ENCODE peak calls at places on chromosomes 13 and 19, in five cellular contexts. Y, Z, N, W and B are unnamed samples.

GRCh38 chr19:14629557-14629956 is 45.1 kb downstream of the ADGRE3 start:
- DNase-seq in Z (no peak), N (no peak), Y (no peak), W (no peak), B (no peak)

GRCh38 chr13:30623392-30623791 is 5.7 kb downstream of the USPL1 start:
- DNase-seq in N (no peak), Z (no peak), W (no peak), Y (no peak), B (no peak)

GRCh38 chr13:66532146-66532545 is 698.0 kb downstream of the PCDH9 start:
- DNase-seq in Z (no peak), W (no peak), N (no peak), Y (no peak), B (no peak)

GRCh38 chr13:83879431-83880171 is 2.7 kb downstream of the SLITRK1 start:
- DNase-seq in N (peak), W (no peak), Z (no peak), Y (no peak), B (no peak)

GRCh38 chr13:101691326-101691725 is 238.9 kb downstream of the ITGBL1 start:
- DNase-seq in N (no peak), W (no peak), Y (no peak), Z (no peak), B (no peak)

GRCh38 chr13:66296328-66296727 is 933.8 kb downstream of the PCDH9 start:
- DNase-seq in N (no peak), W (no peak), Y (no peak), Z (no peak), B (no peak)

GRCh38 chr19:16202320-16203255 is 4.9 kb downstream of the AP1M1 start:
- DNase-seq in N (no peak), W (no peak), Z (no peak), Y (no peak), B (no peak)

GRCh38 chr19:16078311-16078758 is 2.0 kb downstream of the TPM4 start:
- DNase-seq in N (no peak), Y (no peak), Z (no peak), W (no peak), B (no peak)

GRCh38 chr13:50386527-50387123 is 371.4 kb downstream of the KCNRG start:
- DNase-seq in N (no peak), Y (peak), Z (no peak), W (no peak), B (no peak)

GRCh38 chr19:18393836-18394235 is 3.6 kb downstream of the LRRC25 start:
- DNase-seq in Y (no peak), W (no peak), Z (no peak), N (no peak), B (no peak)

GRCh38 chr13:107665926-107666458 is 549.3 kb downstream of the LIG4 start:
- DNase-seq in Z (no peak), N (no peak), Y (no peak), W (no peak), B (no peak)
- TF ChIP-seq SUZ12 in Z (no peak), N (no peak), Y (no peak), W (no peak), B (no peak)

GRCh38 chr19:42143341-42144234 is 11.3 kb upstream of the POU2F2 start:
- DNase-seq in W (no peak), N (peak), Y (peak), Z (no peak), B (no peak)
- TF ChIP-seq SUZ12 in W (no peak), N (no peak), Y (no peak), Z (no peak), B (no peak)

GRCh38 chr19:1472227-1473055 is 6.6 kb downstream of the C19orf25 start:
- DNase-seq in Y (no peak), W (no peak), Z (no peak), N (no peak), B (no peak)
- TF ChIP-seq SUZ12 in Y (no peak), W (no peak), Z (no peak), N (no peak), B (no peak)

GRCh38 chr13:35162420-35162819 is 220.3 kb downstream of the NBEA start:
- DNase-seq in N (no peak), Y (no peak), W (no peak), Z (no peak), B (no peak)

GRCh38 chr13:35160921-35161320 is 218.9 kb downstream of the NBEA start:
- DNase-seq in Z (no peak), Y (no peak), N (no peak), W (no peak), B (no peak)

GRCh38 chr13:35163674-35164073 is 221.6 kb downstream of the NBEA start:
- DNase-seq in N (no peak), Y (no peak), Z (no peak), W (no peak), B (no peak)

GRCh38 chr13:35164324-35164932 is 222.4 kb downstream of the NBEA start:
- DNase-seq in Z (peak), Y (peak), W (peak), N (no peak), B (no peak)

DNA sequence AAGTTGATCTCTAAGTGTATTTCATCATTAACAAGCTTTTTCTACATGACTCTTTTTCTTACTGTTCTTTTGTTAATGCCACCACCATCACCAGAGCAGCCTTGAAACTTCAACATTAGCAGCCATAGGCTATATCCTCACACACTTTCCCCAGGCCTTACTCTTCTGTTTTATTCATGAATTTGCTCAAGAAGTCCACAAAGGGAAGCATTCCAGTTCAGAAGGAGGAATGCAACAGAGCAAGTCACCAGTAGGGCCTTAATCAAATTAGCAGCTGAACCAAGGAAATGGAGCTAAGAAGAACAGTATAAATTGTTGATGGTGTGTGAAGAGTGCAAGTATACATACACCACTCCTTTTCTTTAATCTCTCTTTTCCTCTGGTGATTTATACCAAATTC is 223.1 kb downstream of the NBEA start:
- DNase-seq in N (no peak), Z (no peak), Y (no peak), W (no peak), B (no peak)
- TF ChIP-seq SUZ12 in N (no peak), Z (no peak), Y (no peak), W (no peak), B (no peak)

DNA sequence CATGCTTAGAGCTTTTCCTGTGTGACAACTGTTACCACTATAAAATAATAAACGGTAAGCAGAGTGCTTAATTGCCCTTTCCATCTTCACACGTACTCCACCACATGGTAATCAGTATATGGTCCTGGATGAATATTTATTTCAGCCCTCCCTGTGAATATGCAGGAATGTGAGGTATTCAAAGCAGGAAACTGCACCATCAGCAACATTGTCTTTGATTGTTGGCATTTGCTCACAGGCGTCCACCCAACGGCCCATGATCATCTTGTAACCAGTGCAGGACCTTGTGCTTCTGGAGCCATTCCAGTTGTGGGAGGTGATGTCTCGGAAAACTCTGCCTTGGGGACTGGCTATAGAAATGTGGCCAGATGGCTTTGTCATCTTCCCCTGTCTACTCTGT is 132.6 kb downstream of the COG6 start:
- DNase-seq in Z (no peak), Y (no peak), W (no peak), N (no peak), B (no peak)
- TF ChIP-seq SUZ12 in Z (no peak), Y (no peak), W (no peak), N (no peak), B (no peak)

GRCh38 chr19:4929186-4929585 is 19.9 kb downstream of the UHRF1 start:
- DNase-seq in Z (no peak), W (no peak), Y (no peak), N (no peak), B (no peak)
- TF ChIP-seq SUZ12 in Z (no peak), W (no peak), Y (no peak), N (no peak), B (no peak)

DNA sequence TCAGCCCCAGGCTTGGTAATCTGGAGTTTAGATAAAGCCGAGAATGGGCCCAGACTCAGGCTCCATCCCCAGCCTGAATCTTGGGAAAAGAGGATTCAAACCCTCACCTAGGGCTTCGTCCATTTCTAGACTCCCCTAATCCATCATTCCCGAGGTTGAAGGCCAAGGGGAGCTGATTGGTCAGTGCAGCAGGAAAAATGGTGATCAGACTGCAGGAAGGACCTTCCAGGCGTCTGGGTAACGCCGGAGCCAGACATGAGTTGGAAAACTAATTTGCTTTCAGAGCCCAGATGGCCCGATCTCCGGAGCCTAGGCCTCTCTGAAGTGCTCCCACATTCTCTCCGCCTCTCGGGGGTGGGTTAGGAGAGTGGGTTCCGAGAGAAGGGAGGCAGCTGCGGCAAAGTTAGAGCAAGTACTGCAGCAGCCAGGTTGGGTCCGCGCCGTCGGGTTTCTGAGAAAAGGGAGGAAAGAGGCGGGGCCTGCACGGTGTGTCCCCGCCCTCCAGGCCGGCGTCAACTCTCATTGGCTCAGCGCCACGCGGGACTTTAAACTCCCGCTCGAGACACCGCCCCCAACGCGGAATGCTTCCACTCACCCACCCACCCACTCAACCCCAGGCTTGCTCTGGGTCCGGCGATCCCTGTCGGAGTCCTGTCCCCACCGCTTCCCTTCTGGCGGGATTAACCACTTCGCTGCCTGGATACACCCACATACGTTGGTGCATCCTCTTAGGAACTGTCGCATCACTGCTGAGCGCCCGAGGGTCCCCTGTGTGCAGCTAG is 788 bp upstream of the RTBDN start:
- DNase-seq in N (peak), Z (no peak), Y (peak), W (no peak), B (no peak)
- TF ChIP-seq SUZ12 in N (peak), Z (no peak), Y (no peak), W (peak), B (no peak)

GRCh38 chr19:31152906-31153305 is 196.3 kb downstream of the TSHZ3 start:
- DNase-seq in Y (no peak), W (no peak), N (no peak), Z (no peak), B (no peak)
- TF ChIP-seq SUZ12 in Y (no peak), W (no peak), N (no peak), Z (no peak), B (no peak)

GRCh38 chr19:47379398-47379938 is 30.4 kb downstream of the DHX34 start:
- DNase-seq in Y (no peak), Z (no peak), W (no peak), N (no peak), B (no peak)
- TF ChIP-seq SUZ12 in Y (no peak), Z (no peak), W (no peak), N (no peak), B (no peak)